ENCODE peak calls at places on chromosomes 6 and 20, in four cellular contexts. One of them, this sample, is unnamed.
A peak's percentile ranks its signal among the peaks of the same experiment; 100 is the strongest.

GRCh38 chr20:37358366-37359150 is 12.6 kb downstream of the SRC start:
- DNase-seq in hepatic stellate cell: no peak
- DNase-seq in ACHN: no peak
- DNase-seq in NCI-H345: no peak
- DNase-seq in this sample: no peak

GRCh38 chr20:44027686-44028340 is 113.2 kb downstream of the TOX2 start:
- DNase-seq in hepatic stellate cell: no peak
- DNase-seq in ACHN: no peak
- DNase-seq in NCI-H345: no peak
- DNase-seq in this sample: no peak

GRCh38 chr20:1150968-1151367 is 32.6 kb downstream of the PSMF1 start:
- DNase-seq in hepatic stellate cell: no peak
- DNase-seq in ACHN: no peak
- DNase-seq in NCI-H345: no peak
- DNase-seq in this sample: no peak

GRCh38 chr6:3176562-3177355 is 19.4 kb upstream of the TUBB2A start:
- DNase-seq in hepatic stellate cell: peak; percentile 84
- DNase-seq in ACHN: peak; percentile 64
- DNase-seq in NCI-H345: no peak
- DNase-seq in this sample: peak; percentile 93

GRCh38 chr20:46013826-46014516 is 5.3 kb downstream of the MMP9 start:
- DNase-seq in hepatic stellate cell: peak; percentile 57
- DNase-seq in ACHN: peak; percentile 52
- DNase-seq in NCI-H345: peak; percentile 89
- DNase-seq in this sample: peak; percentile 55

GRCh38 chr20:47821481-47822100 is 36.3 kb upstream of the SULF2 start:
- DNase-seq in hepatic stellate cell: no peak
- DNase-seq in ACHN: peak; percentile 59
- DNase-seq in NCI-H345: no peak
- DNase-seq in this sample: no peak

GRCh38 chr6:131164506-131164905 is 29.2 kb downstream of the AKAP7 start:
- DNase-seq in hepatic stellate cell: no peak
- DNase-seq in ACHN: no peak
- DNase-seq in NCI-H345: no peak
- DNase-seq in this sample: no peak

GRCh38 chr20:63244468-63244867 is 8.8 kb downstream of the BIRC7 start:
- DNase-seq in hepatic stellate cell: no peak
- DNase-seq in ACHN: no peak
- DNase-seq in NCI-H345: no peak
- DNase-seq in this sample: no peak

GRCh38 chr6:105611606-105612005 is 208.7 kb upstream of the PREP start:
- DNase-seq in hepatic stellate cell: no peak
- DNase-seq in ACHN: no peak
- DNase-seq in NCI-H345: no peak
- DNase-seq in this sample: no peak

GRCh38 chr6:42260972-42261371 is 43.3 kb upstream of the MRPS10 start:
- DNase-seq in hepatic stellate cell: no peak
- DNase-seq in ACHN: no peak
- DNase-seq in NCI-H345: peak; percentile 56
- DNase-seq in this sample: peak; percentile 12

GRCh38 chr20:19100975-19101374 is 111.5 kb upstream of the SLC24A3 start:
- DNase-seq in hepatic stellate cell: no peak
- DNase-seq in ACHN: no peak
- DNase-seq in NCI-H345: no peak
- DNase-seq in this sample: no peak

GRCh38 chr20:15643713-15644112 is 929.5 kb downstream of the KIF16B start:
- DNase-seq in hepatic stellate cell: no peak
- DNase-seq in ACHN: peak; percentile 1
- DNase-seq in NCI-H345: no peak
- DNase-seq in this sample: no peak

GRCh38 chr6:154229796-154230195 is 126.8 kb downstream of the IPCEF1 start:
- DNase-seq in hepatic stellate cell: no peak
- DNase-seq in ACHN: no peak
- DNase-seq in NCI-H345: no peak
- DNase-seq in this sample: peak; percentile 2

GRCh38 chr6:34234667-34235604 is 1.7 kb upstream of the HMGA1 start:
- DNase-seq in hepatic stellate cell: no peak
- DNase-seq in ACHN: no peak
- DNase-seq in NCI-H345: no peak
- DNase-seq in this sample: no peak

GRCh38 chr20:20184149-20184548 is 131.8 kb downstream of the CFAP61 start:
- DNase-seq in hepatic stellate cell: no peak
- DNase-seq in ACHN: no peak
- DNase-seq in NCI-H345: no peak
- DNase-seq in this sample: no peak

GRCh38 chr6:1346101-1346500 is 34.2 kb downstream of the FOXQ1 start:
- DNase-seq in hepatic stellate cell: no peak
- DNase-seq in ACHN: no peak
- DNase-seq in NCI-H345: no peak
- DNase-seq in this sample: no peak

GRCh38 chr6:110554441-110554840 is 78.0 kb upstream of the SLC22A16 start:
- DNase-seq in hepatic stellate cell: no peak
- DNase-seq in ACHN: no peak
- DNase-seq in NCI-H345: no peak
- DNase-seq in this sample: no peak

This sample was measured in lung microvascular endothelial cell.